ENCODE peak calls at places on chromosomes 12 and 14, in four cellular contexts. T is H9, N is mesendoderm, C is H1. M is an unnamed sample.

GRCh38 chr12:124379938-124380754 is 85.3 kb downstream of the RFLNA start:
- DNase-seq in T (no peak), N (no peak), C (no peak), M (peak; percentile 89)

GRCh38 chr12:114141916-114142564 is 175.9 kb upstream of the RBM19 start:
- DNase-seq in T (no peak), N (peak; percentile 41), C (no peak), M (no peak)

GRCh38 chr14:44010595-44010994 is 496.5 kb downstream of the FSCB start:
- DNase-seq in T (no peak), N (no peak), C (no peak), M (no peak)

GRCh38 chr12:1553546-1553945 is 40.8 kb downstream of the FBXL14 start:
- DNase-seq in T (peak; percentile 26), N (no peak), C (no peak), M (no peak)

GRCh38 chr14:43175896-43176295 is 1331.2 kb downstream of the FSCB start:
- DNase-seq in T (no peak), N (no peak), C (no peak), M (no peak)

GRCh38 chr14:52974406-52974805 is 23.6 kb upstream of the FERMT2 start:
- DNase-seq in T (no peak), N (no peak), C (no peak), M (peak; percentile 41)

GRCh38 chr12:62724947-62725447 is 210.0 kb downstream of the PPM1H start:
- DNase-seq in T (peak; percentile 88), N (peak; percentile 98), C (peak; percentile 73), M (peak; percentile 96)

GRCh38 chr14:64807588-64807987 is 72.1 kb downstream of the SPTB start:
- DNase-seq in T (no peak), N (no peak), C (no peak), M (no peak)

GRCh38 chr14:40694026-40694425 is 912.6 kb upstream of the LRFN5 start:
- DNase-seq in T (no peak), N (no peak), C (no peak), M (no peak)

GRCh38 chr12:74980510-74980909 is 229.1 kb downstream of the KCNC2 start:
- DNase-seq in T (no peak), N (no peak), C (no peak), M (no peak)

GRCh38 chr12:6452245-6452731 is 446 bp downstream of the TAPBPL start:
- DNase-seq in T (no peak), N (no peak), C (no peak), M (no peak)

GRCh38 chr12:63942464-63943241 is 98.2 kb downstream of the SRGAP1 start:
- DNase-seq in T (no peak), N (no peak), C (no peak), M (no peak)

GRCh38 chr12:120007272-120007671 is 18.2 kb downstream of the BICDL1 start:
- DNase-seq in T (no peak), N (peak; percentile 49), C (no peak), M (no peak)

GRCh38 chr12:46395308-46395707 is 22.7 kb upstream of the SLC38A2 start:
- DNase-seq in T (no peak), N (no peak), C (no peak), M (no peak)

GRCh38 chr14:72613196-72613974 is 280.5 kb downstream of the DPF3 start:
- DNase-seq in T (peak; percentile 15), N (no peak), C (no peak), M (no peak)

GRCh38 chr14:72513994-72514659 is 379.8 kb downstream of the DPF3 start:
- DNase-seq in T (peak; percentile 43), N (peak; percentile 46), C (no peak), M (peak; percentile 73)

GRCh38 chr12:112488257-112488926 is 69.6 kb downstream of the PTPN11 start:
- DNase-seq in T (no peak), N (no peak), C (no peak), M (no peak)

GRCh38 chr14:91185721-91186120 is 58.8 kb downstream of the GPR68 start:
- DNase-seq in T (no peak), N (no peak), C (no peak), M (peak; percentile 51)

GRCh38 chr12:108663324-108664015 is 29.8 kb upstream of the SELPLG start:
- DNase-seq in T (no peak), N (no peak), C (no peak), M (no peak)

GRCh38 chr14:93706360-93706955 is 81.8 kb downstream of the PRIMA1 start:
- DNase-seq in T (no peak), N (no peak), C (no peak), M (no peak)

GRCh38 chr12:56243731-56244181 is 13.9 kb downstream of the SLC39A5 start:
- DNase-seq in T (no peak), N (no peak), C (no peak), M (no peak)

GRCh38 chr12:103687262-103687661 is 100.2 kb downstream of the STAB2 start:
- DNase-seq in T (no peak), N (no peak), C (no peak), M (no peak)
- H4K5ac ChIP-seq in T (no peak overlapping the region), N (no peak overlapping the region), C (no peak overlapping the region), M (no peak overlapping the region)

DNA sequence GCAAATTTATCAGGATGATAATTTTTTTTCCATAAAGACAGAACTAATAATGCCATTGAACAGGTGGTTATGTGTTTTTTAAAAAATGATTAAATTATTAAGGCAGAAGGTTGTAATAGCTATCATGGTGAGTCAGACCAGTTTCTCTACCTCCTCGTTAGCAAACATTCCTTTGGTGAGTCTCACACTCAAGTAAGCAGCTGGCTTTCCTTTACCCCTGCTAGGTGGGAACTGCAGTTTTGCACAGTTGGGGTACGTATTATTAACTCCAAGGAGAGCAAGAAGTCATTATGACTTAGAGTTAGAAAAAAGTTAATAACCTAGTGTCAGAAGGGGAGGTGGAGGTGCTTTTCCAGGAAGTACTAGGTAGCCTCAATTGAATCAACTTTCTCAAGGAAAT is 165.3 kb downstream of the SNAPC1 start:
- DNase-seq in T (no peak), N (peak; percentile 81), C (no peak), M (peak; percentile 81)
- H3K4me1 ChIP-seq in T (peaks cover 24% of the 10 kb centered on the region), N (peaks cover 10% of the 10 kb centered on the region), C (peaks cover 8% of the 10 kb centered on the region), M (peaks cover 28% of the 10 kb centered on the region)

GRCh38 chr14:100810861-100811461 is 15.0 kb upstream of the MEG3 start:
- DNase-seq in T (no peak), N (peak; percentile 22), C (no peak), M (no peak)

GRCh38 chr14:100807496-100807895 is 18.4 kb upstream of the MEG3 start:
- DNase-seq in T (no peak), N (no peak), C (no peak), M (no peak)

GRCh38 chr14:100810435-100810834 is 15.5 kb upstream of the MEG3 start:
- DNase-seq in T (no peak), N (no peak), C (no peak), M (no peak)

GRCh38 chr14:100806386-100806785 is 19.5 kb upstream of the MEG3 start:
- DNase-seq in T (no peak), N (no peak), C (no peak), M (no peak)

DNA sequence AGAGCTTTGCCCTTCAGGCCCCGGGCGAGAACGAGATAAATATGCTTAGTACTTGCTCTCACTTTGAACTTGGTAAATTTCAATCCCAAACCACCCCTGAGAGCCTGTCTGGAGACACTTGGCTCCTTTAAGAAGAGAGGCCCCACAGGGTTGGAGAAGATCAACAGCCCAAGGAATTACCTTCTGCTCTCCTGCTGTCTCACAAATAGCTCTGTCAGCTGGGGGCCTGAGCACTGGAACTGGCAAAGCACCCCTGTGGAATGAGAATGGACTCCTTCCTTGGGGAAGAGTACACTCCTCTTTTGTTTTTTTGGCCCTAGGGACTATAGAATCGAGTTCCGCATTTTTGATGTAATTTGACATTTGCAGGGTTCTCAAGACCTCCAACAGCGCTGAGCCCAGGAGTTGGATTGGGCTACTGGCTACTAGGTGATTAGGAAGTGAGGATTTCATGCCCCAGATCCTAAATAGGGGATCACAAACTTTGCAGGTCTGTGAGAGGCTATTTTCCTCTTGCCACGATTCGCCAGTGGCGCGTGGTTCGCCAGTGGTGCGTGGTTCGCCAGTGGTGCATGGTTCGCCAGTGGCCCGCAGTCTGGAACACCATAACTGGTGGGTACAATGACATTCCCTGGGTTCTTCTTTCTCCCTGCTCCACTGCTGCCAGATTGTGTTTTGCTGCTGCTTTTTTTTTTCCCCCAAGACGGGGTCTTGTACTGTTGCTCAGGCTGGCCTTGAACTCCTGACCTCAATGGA is 17.8 kb upstream of the MEG3 start:
- DNase-seq in T (no peak), N (no peak), C (no peak), M (no peak)
- H4K5ac ChIP-seq in T (no peak overlapping the region), N (no peak overlapping the region), C (no peak overlapping the region), M (no peak overlapping the region)

GRCh38 chr12:9730591-9730990 is 2.3 kb downstream of the CLECL1 start:
- DNase-seq in T (no peak), N (no peak), C (no peak), M (no peak)

GRCh38 chr12:9735601-9736000 is 2.7 kb upstream of the CLECL1 start:
- DNase-seq in T (no peak), N (no peak), C (no peak), M (no peak)

GRCh38 chr12:9731797-9732196 is 1.1 kb downstream of the CLECL1 start:
- DNase-seq in T (no peak), N (no peak), C (no peak), M (no peak)

GRCh38 chr12:9731393-9731792 is 1.5 kb downstream of the CLECL1 start:
- DNase-seq in T (no peak), N (no peak), C (no peak), M (no peak)

DNA sequence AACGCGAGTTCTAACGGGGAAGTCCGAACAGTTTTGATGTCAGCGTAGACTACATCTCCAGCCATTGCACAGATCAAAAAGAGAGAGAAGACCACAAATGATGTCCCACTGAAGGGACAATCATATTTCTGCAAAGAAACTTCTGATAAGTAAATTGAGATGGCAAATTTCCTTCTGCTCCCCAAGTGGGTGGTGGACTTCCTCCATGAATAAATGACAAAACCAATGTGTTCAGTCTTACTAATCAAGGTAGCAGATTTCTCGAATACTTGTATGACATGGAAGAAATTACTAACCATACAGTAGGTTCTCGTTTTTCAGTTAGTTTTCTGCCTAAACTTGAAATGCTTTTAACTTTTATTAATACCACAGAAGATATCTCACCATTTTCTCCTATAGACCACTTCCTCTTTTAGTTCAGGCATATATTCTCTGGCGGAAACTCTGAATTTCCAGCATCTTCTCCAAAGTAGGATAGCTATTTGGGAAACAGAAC is at the start of gene CLECL1:
- DNase-seq in T (no peak), N (no peak), C (no peak), M (no peak)
- H3K4me1 ChIP-seq in T (no peaks in the 10 kb centered on the region), N (no peaks in the 10 kb centered on the region), C (no peaks in the 10 kb centered on the region), M (no peaks in the 10 kb centered on the region)

GRCh38 chr14:99682809-99683618 is 1.1 kb upstream of the CYP46A1 start:
- DNase-seq in T (peak; percentile 88), N (peak; percentile 82), C (no peak), M (peak; percentile 48)

GRCh38 chr14:99685061-99685995 is 1.2 kb downstream of the CYP46A1 start:
- DNase-seq in T (peak; percentile 33), N (peak; percentile 19), C (no peak), M (no peak)

GRCh38 chr14:99686557-99687283 is 2.6 kb downstream of the CYP46A1 start:
- DNase-seq in T (peak; percentile 14), N (no peak), C (no peak), M (no peak)

GRCh38 chr14:99683619-99684355 is at the start of gene CYP46A1:
- DNase-seq in T (peak; percentile 99), N (peak; percentile 99), C (peak; percentile 99), M (peak; percentile 99)

GRCh38 chr14:99684356-99684952 is 356 bp downstream of the CYP46A1 start:
- DNase-seq in T (no peak), N (peak; percentile 32), C (no peak), M (peak; percentile 8)
- H4K5ac ChIP-seq in T (no peak overlapping the region), N (no peak overlapping the region), C (no peak overlapping the region), M (no peak overlapping the region)